ENCODE peak calls at places on chromosome 12, in ten cellular contexts. D is HFFc6, R is fibroblast of mammary gland, Z is gastrocnemius medialis, F is GM12865, E is foreskin fibroblast, V is type B pancreatic cell, W is heart left ventricle, M is lung, J is neural crest cell. Y is an unnamed sample.

GRCh38 chr12:57178213-57178612 is 30.8 kb upstream of the LRP1-AS start:
- DNase-seq in W (no peak), E (no peak), F (no peak), J (no peak), Z (no peak), R (no peak), D (no peak), V (no peak), M (no peak), Y (no peak)

GRCh38 chr12:79897617-79898016 is 37.3 kb downstream of the PPP1R12A start:
- DNase-seq in E (peak; percentile 90), Z (no peak), R (peak; percentile 95), W (no peak), F (no peak), M (no peak), J (no peak), V (no peak), D (peak; percentile 94), Y (no peak)

GRCh38 chr12:5292651-5293050 is 139.3 kb upstream of the NTF3 start:
- DNase-seq in J (no peak), E (no peak), F (no peak), V (no peak), D (no peak), Z (no peak), W (no peak), R (no peak), M (no peak), Y (no peak)

GRCh38 chr12:113066806-113067400 is 10.4 kb downstream of the DTX1 start:
- DNase-seq in M (no peak), J (no peak), E (no peak), W (no peak), V (no peak), F (no peak), D (no peak), Z (no peak), R (no peak), Y (no peak)

GRCh38 chr12:71900091-71900490 is 38.6 kb upstream of the TPH2 start:
- DNase-seq in E (peak; percentile 27), D (peak; percentile 15), R (peak; percentile 35), Z (no peak), M (no peak), J (no peak), V (no peak), W (no peak), F (no peak), Y (no peak)

GRCh38 chr12:92735131-92735721 is 32.4 kb downstream of the PLEKHG7 start:
- DNase-seq in W (no peak), M (no peak), J (no peak), V (no peak), F (no peak), E (peak; percentile 88), D (peak; percentile 87), R (peak; percentile 92), Z (no peak), Y (no peak)

GRCh38 chr12:14854586-14855163 is 11.3 kb upstream of the ART4 start:
- DNase-seq in W (no peak), Z (no peak), D (peak; percentile 27), J (no peak), V (no peak), M (no peak), F (peak; percentile 22), E (peak; percentile 75), R (peak; percentile 74), Y (no peak)

GRCh38 chr12:62732861-62733427 is 202.0 kb downstream of the PPM1H start:
- DNase-seq in D (peak; percentile 50), Z (no peak), J (no peak), W (no peak), M (no peak), F (peak; percentile 39), R (peak; percentile 82), E (peak; percentile 82), V (no peak), Y (no peak)

GRCh38 chr12:46354799-46355194 is 17.8 kb downstream of the SLC38A2 start:
- DNase-seq in Z (no peak), D (no peak), W (no peak), R (no peak), V (no peak), E (no peak), J (no peak), F (no peak), M (no peak), Y (no peak)

GRCh38 chr12:9615420-9616135 is 7.9 kb upstream of the KLRB1 start:
- DNase-seq in W (no peak), F (peak; percentile 36), Z (no peak), E (no peak), V (no peak), R (no peak), D (no peak), J (no peak), M (no peak), Y (no peak)

GRCh38 chr12:9617124-9617523 is 9.4 kb upstream of the KLRB1 start:
- DNase-seq in M (no peak), D (no peak), E (no peak), J (no peak), F (no peak), Z (no peak), V (no peak), R (no peak), W (no peak), Y (no peak)

GRCh38 chr12:9625019-9625418 is 17.3 kb upstream of the KLRB1 start:
- DNase-seq in M (no peak), Z (no peak), J (no peak), E (no peak), W (no peak), V (no peak), R (no peak), D (no peak), F (no peak), Y (no peak)

DNA sequence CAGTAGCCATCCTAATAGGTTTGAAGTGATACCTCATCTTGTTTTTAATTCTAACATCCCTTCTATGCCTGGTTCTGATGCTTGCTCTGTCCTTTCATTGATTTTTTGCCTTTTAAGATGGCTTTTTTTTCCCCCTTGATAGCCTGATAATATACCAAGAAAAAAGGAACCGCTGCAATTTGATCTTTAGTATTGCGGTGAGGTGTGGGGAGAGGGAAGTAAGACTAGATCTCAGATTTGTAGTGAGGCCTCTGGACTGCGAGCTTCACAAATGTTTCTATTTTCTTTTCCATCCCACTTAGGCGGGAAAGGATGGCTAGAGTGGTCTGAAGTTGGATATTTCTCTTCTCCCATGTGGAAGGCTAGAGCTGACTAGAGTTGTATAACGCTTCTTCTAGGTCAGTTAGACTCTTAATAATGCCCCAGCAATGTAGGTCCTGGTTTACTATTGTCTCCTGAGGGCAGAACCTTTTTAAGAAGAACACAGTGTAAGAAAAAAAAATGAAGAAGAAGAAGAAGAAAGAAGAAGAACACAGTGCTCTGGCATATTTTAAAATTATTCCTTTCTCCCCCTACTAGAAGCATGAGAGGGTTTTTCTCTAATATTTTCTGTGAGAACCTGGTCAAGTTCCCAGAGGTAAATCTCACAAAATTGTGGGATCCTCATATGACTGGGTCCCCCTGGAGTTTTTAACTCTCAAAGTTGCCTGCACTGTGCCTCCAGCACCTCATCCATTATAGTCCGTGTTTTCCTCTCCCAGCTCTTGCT is 11.9 kb upstream of the KLRB1 start:
- DNase-seq in R (no peak), W (no peak), F (no peak), J (no peak), M (no peak), E (no peak), Z (no peak), V (no peak), D (no peak), Y (no peak)
- TF ChIP-seq CTCF in R (no peak), W (no peak), F (no peak), J (no peak), M (no peak), E (no peak), Z (no peak), V (no peak), D (peak; percentile 52), Y (no peak)

GRCh38 chr12:52026267-52026666 is 19.5 kb downstream of the TAMALIN start:
- DNase-seq in E (no peak), R (no peak), F (no peak), M (no peak), J (no peak), D (no peak), W (no peak), V (no peak), Z (no peak), Y (no peak)

GRCh38 chr12:52025301-52026172 is 18.8 kb downstream of the TAMALIN start:
- DNase-seq in J (peak; percentile 94), W (peak; percentile 87), M (peak; percentile 87), Z (peak; percentile 90), E (peak; percentile 89), R (peak; percentile 79), V (peak; percentile 86), F (peak; percentile 86), D (peak; percentile 67), Y (peak; percentile 84)

GRCh38 chr12:52023182-52023975 is 16.6 kb downstream of the TAMALIN start:
- DNase-seq in W (peak; percentile 87), V (peak; percentile 91), D (peak; percentile 47), Z (peak; percentile 77), F (peak; percentile 87), R (peak; percentile 48), E (peak; percentile 81), M (peak; percentile 90), J (peak; percentile 92), Y (peak; percentile 88)

GRCh38 chr12:52022841-52023181 is 16.1 kb downstream of the TAMALIN start:
- DNase-seq in M (no peak), F (no peak), V (no peak), J (no peak), E (no peak), D (no peak), Z (no peak), W (no peak), R (no peak), Y (no peak)

GRCh38 chr12:52023976-52024688 is 17.4 kb downstream of the TAMALIN start:
- DNase-seq in M (no peak), W (no peak), D (no peak), V (no peak), F (no peak), E (no peak), R (no peak), Z (no peak), J (no peak), Y (no peak)
- TF ChIP-seq CTCF in M (no peak), W (peak; percentile 18), D (peak; percentile 62), V (peak; percentile 23), F (no peak), E (no peak), R (no peak), Z (peak; percentile 15), J (peak; percentile 37), Y (peak; percentile 33)

DNA sequence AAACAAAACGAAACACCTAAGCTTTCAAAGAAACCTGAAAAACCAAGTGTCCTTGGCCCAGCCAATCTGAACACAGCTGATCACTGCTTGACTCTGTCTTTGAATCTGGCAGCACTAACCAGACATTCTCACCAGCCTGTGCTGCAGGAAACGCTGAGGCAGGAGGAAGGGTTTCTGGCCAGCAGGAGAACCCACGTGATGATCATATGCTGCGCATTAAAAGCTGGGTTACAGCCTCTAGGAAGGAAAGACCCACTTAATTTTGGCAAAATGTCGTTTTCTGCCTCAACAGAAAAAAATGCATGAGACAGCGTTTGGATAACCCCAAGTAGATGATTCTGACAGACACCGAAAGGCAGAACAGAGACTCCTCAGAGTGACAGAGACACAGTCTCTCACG is 9.8 kb downstream of the APPL2 start:
- DNase-seq in W (peak; percentile 69), F (no peak), E (peak; percentile 97), R (peak; percentile 98), D (peak; percentile 95), J (no peak), M (no peak), V (no peak), Z (peak; percentile 72), Y (no peak)
- TF ChIP-seq CTCF in W (no peak), F (no peak), E (no peak), R (no peak), D (peak; percentile 17), J (no peak), M (no peak), V (no peak), Z (no peak), Y (no peak)

GRCh38 chr12:91142184-91142583 is 30.9 kb upstream of the LUM start:
- DNase-seq in M (no peak), F (no peak), Z (no peak), V (no peak), W (peak; percentile 31), J (no peak), E (peak; percentile 57), R (peak; percentile 55), D (no peak), Y (no peak)
- TF ChIP-seq CTCF in M (no peak), F (no peak), Z (no peak), V (no peak), W (no peak), J (no peak), E (no peak), R (no peak), D (no peak), Y (no peak)

Y was measured in endothelial cell.